ENCODE peak calls at places on chromosomes 1 and 21, in ten cellular contexts. X, E, N, F, Y, V, H, U, K and G are unnamed samples.

GRCh38 chr1:155451199-155451598 is 111.4 kb downstream of the ASH1L start:
- DNase-seq in X (no peak), E (no peak), N (no peak), F (no peak), Y (no peak), V (no peak), H (no peak), U (no peak), K (no peak), G (no peak)

GRCh38 chr1:45423907-45424678 is 66.9 kb downstream of the TESK2 start:
- DNase-seq in X (no peak), E (no peak), N (no peak), F (no peak), Y (no peak), V (no peak), H (no peak), U (no peak), K (no peak), G (no peak)

GRCh38 chr1:4161271-4162006 is 261.4 kb upstream of the C1orf174 start:
- DNase-seq in X (no peak), E (no peak), N (no peak), F (no peak), Y (no peak), V (no peak), H (no peak), U (no peak), K (no peak), G (no peak)

GRCh38 chr21:38470762-38471161 is 27.5 kb downstream of the ERG start:
- DNase-seq in X (no peak), E (no peak), N (no peak), F (no peak), Y (no peak), V (no peak), H (peak; percentile 80), U (no peak), K (no peak), G (no peak)

GRCh38 chr1:24749257-24749656 is 4.0 kb downstream of the CLIC4 start:
- DNase-seq in X (no peak), E (no peak), N (no peak), F (no peak), Y (no peak), V (no peak), H (no peak), U (no peak), K (no peak), G (no peak)

GRCh38 chr1:56808385-56808784 is 10.8 kb downstream of the FYB2 start:
- DNase-seq in X (no peak), E (no peak), N (no peak), F (no peak), Y (no peak), V (no peak), H (no peak), U (no peak), K (no peak), G (no peak)

GRCh38 chr1:208807446-208808117 is 563.4 kb upstream of the PLXNA2 start:
- DNase-seq in X (no peak), E (no peak), N (no peak), F (no peak), Y (no peak), V (no peak), H (no peak), U (no peak), K (no peak), G (no peak)

GRCh38 chr1:30879126-30879786 is 29.3 kb downstream of the SDC3 start:
- DNase-seq in X (no peak), E (no peak), N (no peak), F (no peak), Y (peak; percentile 40), V (no peak), H (peak; percentile 35), U (no peak), K (no peak), G (no peak)

GRCh38 chr1:3702990-3703728 is 49.1 kb upstream of the CCDC27 start:
- DNase-seq in X (no peak), E (no peak), N (no peak), F (no peak), Y (no peak), V (no peak), H (no peak), U (no peak), K (no peak), G (peak; percentile 46)

GRCh38 chr1:3052501-3052900 is 16.5 kb upstream of the PRDM16 start:
- DNase-seq in X (no peak), E (no peak), N (no peak), F (no peak), Y (no peak), V (no peak), H (no peak), U (peak; percentile 46), K (no peak), G (no peak)

GRCh38 chr1:18766328-18766727 is 93.1 kb downstream of the TAS1R2 start:
- DNase-seq in X (no peak), E (no peak), N (no peak), F (no peak), Y (no peak), V (no peak), H (no peak), U (no peak), K (no peak), G (no peak)

GRCh38 chr1:47755368-47755990 is 241.7 kb downstream of the TRABD2B start:
- DNase-seq in X (peak; percentile 35), E (peak; percentile 48), N (peak; percentile 28), F (peak; percentile 63), Y (peak; percentile 35), V (peak; percentile 93), H (no peak), U (no peak), K (peak; percentile 83), G (no peak)

GRCh38 chr1:13832536-13832935 is 132.5 kb downstream of the PRDM2 start:
- DNase-seq in X (no peak), E (no peak), N (no peak), F (peak; percentile 59), Y (no peak), V (no peak), H (no peak), U (no peak), K (no peak), G (no peak)

GRCh38 chr1:221794079-221794670 is 52.3 kb upstream of the DUSP10 start:
- DNase-seq in X (no peak), E (no peak), N (no peak), F (no peak), Y (no peak), V (no peak), H (no peak), U (no peak), K (no peak), G (no peak)

GRCh38 chr1:98926597-98926996 is 78.1 kb downstream of the PLPPR5 start:
- DNase-seq in X (no peak), E (no peak), N (no peak), F (no peak), Y (no peak), V (no peak), H (no peak), U (no peak), K (no peak), G (no peak)

GRCh38 chr1:47231314-47232186 is 475 bp downstream of the TAL1 start:
- DNase-seq in X (no peak), E (no peak), N (no peak), F (no peak), Y (no peak), V (peak; percentile 58), H (peak; percentile 75), U (no peak), K (peak; percentile 46), G (no peak)

DNA sequence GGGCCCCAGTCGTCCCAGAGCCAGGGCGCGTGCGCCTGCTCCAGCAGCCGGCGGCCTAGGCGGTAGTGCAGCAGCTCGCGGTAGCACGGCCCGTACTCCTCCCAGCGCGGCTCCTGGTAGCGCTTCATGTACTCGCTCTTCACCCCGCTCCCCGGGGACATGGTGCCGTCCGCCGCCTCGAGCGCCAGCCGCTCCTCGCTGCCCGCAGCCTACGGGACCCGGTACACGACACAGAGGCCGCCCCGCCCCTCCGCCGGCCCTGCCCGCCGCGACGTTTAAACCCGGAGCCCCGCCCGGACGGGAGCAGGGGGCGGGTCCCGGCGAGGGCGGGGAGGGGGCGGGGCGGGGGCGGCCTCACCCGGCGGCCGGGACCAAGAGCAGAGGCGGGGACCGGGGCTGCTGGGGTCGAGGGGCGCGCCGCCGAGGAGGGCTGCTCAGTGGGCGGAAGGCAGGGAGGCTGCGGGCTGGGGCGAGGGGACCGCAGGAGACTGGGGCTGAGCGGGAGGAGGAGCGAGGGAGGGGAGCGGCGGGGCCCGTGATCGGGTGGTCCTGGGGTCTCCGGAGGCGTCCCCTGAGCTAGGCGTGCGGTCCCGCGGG is 444 bp downstream of the CCSAP start:
- DNase-seq in X (peak; percentile 51), E (peak; percentile 71), N (peak; percentile 28), F (peak; percentile 92), Y (peak; percentile 89), V (peak; percentile 89), H (peak; percentile 75), U (peak; percentile 91), K (peak; percentile 88), G (peak; percentile 89)
- TF ChIP-seq POLR2AphosphoS5 in X (peak; percentile 57), E (no peak), N (peak; percentile 73), F (peak; percentile 59), Y (no peak), V (peak; percentile 27), H (peak; percentile 6), U (peak; percentile 82), K (peak; percentile 90), G (peak; percentile 89)

GRCh38 chr1:26690157-26690556 is 5.7 kb upstream of the ARID1A start:
- DNase-seq in X (no peak), E (no peak), N (no peak), F (no peak), Y (no peak), V (no peak), H (no peak), U (no peak), K (no peak), G (no peak)
- TF ChIP-seq POLR2AphosphoS5 in X (no peak), E (no peak), N (no peak), F (no peak), Y (no peak), V (no peak), H (no peak), U (no peak), K (no peak), G (no peak)

GRCh38 chr1:114333670-114334069 is 177.3 kb downstream of the TRIM33 start:
- DNase-seq in X (no peak), E (no peak), N (no peak), F (no peak), Y (no peak), V (no peak), H (no peak), U (no peak), K (no peak), G (no peak)
- TF ChIP-seq POLR2AphosphoS5 in X (no peak), E (no peak), N (no peak), F (no peak), Y (no peak), V (no peak), H (no peak), U (no peak), K (no peak), G (no peak)

DNA sequence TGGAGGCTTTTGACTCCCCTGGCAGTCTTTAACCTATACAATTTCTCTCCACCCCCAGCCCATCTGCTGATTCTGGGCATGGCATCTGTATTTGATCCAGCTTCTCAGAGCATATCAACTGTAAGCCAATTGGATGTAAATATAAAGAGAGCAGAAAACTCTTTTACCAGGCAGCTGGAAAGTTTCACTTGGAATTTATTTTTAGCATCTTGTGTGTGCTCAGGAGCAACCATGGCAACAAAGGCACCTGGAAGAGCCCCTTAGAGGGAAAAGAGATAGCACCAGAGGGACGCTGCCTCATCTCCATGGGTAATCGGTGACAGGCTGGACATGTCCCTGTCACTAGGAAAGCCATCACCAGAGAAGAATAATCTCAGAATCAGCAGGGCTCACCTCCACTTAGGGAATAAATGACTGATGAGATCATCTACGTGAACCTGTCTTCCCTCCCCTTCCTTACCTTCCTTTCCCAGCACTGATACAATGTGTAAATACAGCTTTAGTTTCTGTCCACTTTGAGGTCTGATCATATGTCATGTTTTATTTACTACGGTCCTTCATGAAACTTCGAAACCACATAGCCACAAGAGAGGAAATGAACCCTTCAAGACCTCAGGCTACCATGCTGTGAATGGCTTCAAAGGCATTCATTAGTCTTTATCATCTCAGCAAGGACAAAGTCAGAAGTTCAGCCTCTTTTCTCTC is 25.3 kb upstream of the SIPA1L2 start:
- DNase-seq in X (no peak), E (no peak), N (no peak), F (no peak), Y (no peak), V (no peak), H (no peak), U (no peak), K (no peak), G (no peak)
- TF ChIP-seq POLR2AphosphoS5 in X (no peak), E (no peak), N (no peak), F (no peak), Y (no peak), V (no peak), H (no peak), U (no peak), K (no peak), G (no peak)